ENCODE peak calls at places on chromosomes 13 and 19, in six cellular contexts. U is body of pancreas; H is PC-9; B is fibroblast of villous mesenchyme; E is CD8-positive, alpha-beta T cell; Y is AG09309. S is an unnamed sample.

GRCh38 chr13:112725346-112726017 is 35.6 kb downstream of the ATP11A start:
- DNase-seq in U (no peak), H (peak), B (no peak), E (no peak), Y (no peak), S (no peak)

GRCh38 chr13:24605923-24606372 is 74.3 kb upstream of the ATP12A start:
- DNase-seq in U (no peak), H (peak), B (peak), E (no peak), Y (peak), S (no peak)

GRCh38 chr13:100875392-100876043 is 200.9 kb upstream of the TMTC4 start:
- DNase-seq in U (no peak), H (no peak), B (peak), E (no peak), Y (peak), S (peak)

GRCh38 chr19:41123716-41124244 is 9.5 kb downstream of the CYP2F1 start:
- DNase-seq in U (no peak), H (no peak), B (peak), E (no peak), Y (no peak), S (no peak)

GRCh38 chr13:72150502-72150901 is 283.5 kb upstream of the DACH1 start:
- DNase-seq in U (no peak), H (no peak), B (no peak), E (no peak), Y (no peak), S (no peak)

GRCh38 chr13:77389617-77389984 is 62.7 kb upstream of the MYCBP2 start:
- DNase-seq in U (no peak), H (no peak), B (no peak), E (no peak), Y (no peak), S (no peak)

GRCh38 chr13:39684531-39685137 is 29.2 kb downstream of the COG6 start:
- DNase-seq in U (no peak), H (no peak), B (peak), E (no peak), Y (no peak), S (no peak)

GRCh38 chr13:102128216-102128800 is 273.5 kb downstream of the FGF14 start:
- DNase-seq in U (no peak), H (no peak), B (peak), E (no peak), Y (peak), S (peak)

GRCh38 chr13:30149248-30149647 is 158.1 kb downstream of the KATNAL1 start:
- DNase-seq in U (no peak), H (no peak), B (no peak), E (no peak), Y (no peak), S (no peak)

GRCh38 chr13:77356155-77356554 is 29.3 kb upstream of the MYCBP2 start:
- DNase-seq in U (no peak), H (no peak), B (no peak), E (no peak), Y (no peak), S (no peak)

GRCh38 chr13:25963681-25964080 is 88.1 kb downstream of the SHISA2 start:
- DNase-seq in U (no peak), H (no peak), B (no peak), E (no peak), Y (no peak), S (no peak)

GRCh38 chr13:100305398-100305797 is 216.5 kb downstream of the PCCA start:
- DNase-seq in U (no peak), H (no peak), B (peak), E (no peak), Y (no peak), S (no peak)

GRCh38 chr13:76799696-76800095 is 86.5 kb downstream of the KCTD12 start:
- DNase-seq in U (no peak), H (no peak), B (peak), E (no peak), Y (no peak), S (no peak)

GRCh38 chr13:41268764-41269163 is 5.4 kb upstream of the MTRF1 start:
- DNase-seq in U (no peak), H (no peak), B (peak), E (no peak), Y (no peak), S (peak)

GRCh38 chr13:99892189-99892588 is 79.4 kb downstream of the ZIC5 start:
- DNase-seq in U (no peak), H (no peak), B (no peak), E (no peak), Y (no peak), S (no peak)

GRCh38 chr13:48223016-48223385 is 10.0 kb upstream of the ITM2B start:
- DNase-seq in U (no peak), H (no peak), B (peak), E (no peak), Y (no peak), S (no peak)

GRCh38 chr19:56751078-56751489 is 79.5 kb upstream of the ZNF835 start:
- DNase-seq in U (peak), H (no peak), B (no peak), E (no peak), Y (no peak), S (no peak)

GRCh38 chr13:103694033-103694432 is 627.8 kb upstream of the SLC10A2 start:
- DNase-seq in U (no peak), H (no peak), B (no peak), E (no peak), Y (no peak), S (no peak)

GRCh38 chr13:40236566-40237168 is 429.8 kb downstream of the FOXO1 start:
- DNase-seq in U (peak), H (no peak), B (peak), E (no peak), Y (no peak), S (no peak)

GRCh38 chr19:21468791-21469190 is 36.6 kb upstream of the ZNF429 start:
- DNase-seq in U (no peak), H (no peak), B (no peak), E (no peak), Y (no peak), S (no peak)

GRCh38 chr19:40596608-40597328 is 4.4 kb upstream of the LTBP4 start:
- DNase-seq in U (peak), H (peak), B (peak), E (no peak), Y (no peak), S (no peak)

GRCh38 chr13:24511019-24511823 is 1.4 kb downstream of the PARP4 start:
- DNase-seq in U (peak), H (peak), B (peak), E (no peak), Y (peak), S (peak)

GRCh38 chr13:113112893-113113845 is 7.6 kb downstream of the F7 start:
- DNase-seq in U (no peak), H (no peak), B (no peak), E (no peak), Y (no peak), S (no peak)

GRCh38 chr19:51107406-51108065 is 673 bp downstream of the CTU1 start:
- DNase-seq in U (no peak), H (no peak), B (no peak), E (no peak), Y (no peak), S (no peak)

DNA sequence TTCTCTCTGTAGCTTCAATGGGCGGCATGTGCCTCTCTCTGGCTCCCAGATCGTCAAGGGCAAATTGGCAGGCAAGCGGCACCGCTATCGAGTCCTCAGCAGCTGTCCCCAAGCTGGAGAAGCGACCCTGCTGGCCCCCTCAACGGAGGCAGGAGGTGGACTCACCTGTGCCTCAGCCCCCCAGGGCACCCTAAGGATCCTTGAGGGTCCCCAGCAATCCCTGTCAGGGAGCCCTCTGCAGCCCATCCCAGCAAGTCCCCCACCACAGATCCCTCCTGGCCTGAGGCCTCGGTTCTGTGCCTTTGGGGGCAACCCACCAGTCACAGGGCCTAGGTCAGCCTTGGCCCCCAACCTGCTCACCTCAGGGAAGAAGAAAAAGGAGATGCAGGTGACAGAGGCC is 1.7 kb downstream of the POLR1G start:
- DNase-seq in U (no peak), H (no peak), B (no peak), E (no peak), Y (no peak), S (no peak)
- TF ChIP-seq CTCF in U (no peak), H (no peak), B (no peak), E (no peak), Y (no peak), S (no peak)

GRCh38 chr19:17183858-17184271 is 31.3 kb upstream of the USE1 start:
- DNase-seq in U (no peak), H (no peak), B (no peak), E (peak), Y (no peak), S (no peak)
- H3K4me3 ChIP-seq in U (no peak), H (no peak), B (no peak), E (peak), Y (no peak), S (no peak)

GRCh38 chr13:50080856-50081105 is 65.5 kb downstream of the KCNRG start:
- DNase-seq in U (no peak), H (no peak), B (peak), E (no peak), Y (no peak), S (no peak)

GRCh38 chr13:50080158-50080855 is 65.1 kb downstream of the KCNRG start:
- DNase-seq in U (peak), H (peak), B (peak), E (peak), Y (no peak), S (no peak)

GRCh38 chr13:50082426-50083283 is 67.4 kb downstream of the KCNRG start:
- DNase-seq in U (peak), H (peak), B (peak), E (peak), Y (peak), S (peak)

GRCh38 chr13:50081899-50082425 is 66.7 kb downstream of the KCNRG start:
- DNase-seq in U (peak), H (peak), B (peak), E (peak), Y (peak), S (peak)

GRCh38 chr13:50081106-50081898 is 66.1 kb downstream of the KCNRG start:
- DNase-seq in U (peak), H (peak), B (no peak), E (peak), Y (no peak), S (no peak)
- TF ChIP-seq CTCF in U (no peak), H (no peak), B (no peak), E (peak), Y (no peak), S (no peak)

GRCh38 chr19:53537523-53538377 is at the start of gene ZNF331:
- DNase-seq in U (peak), H (peak), B (peak), E (peak), Y (peak), S (peak)

GRCh38 chr19:53538378-53539109 is 599 bp downstream of the ZNF331 start:
- DNase-seq in U (peak), H (peak), B (no peak), E (no peak), Y (no peak), S (no peak)

GRCh38 chr19:53540091-53540490 is 2.1 kb downstream of the ZNF331 start:
- DNase-seq in U (no peak), H (no peak), B (no peak), E (no peak), Y (no peak), S (no peak)

GRCh38 chr19:53536223-53536543 is 1.8 kb upstream of the ZNF331 start:
- DNase-seq in U (no peak), H (no peak), B (no peak), E (no peak), Y (no peak), S (no peak)

GRCh38 chr19:53537126-53537522 is 821 bp upstream of the ZNF331 start:
- DNase-seq in U (no peak), H (no peak), B (no peak), E (no peak), Y (no peak), S (no peak)
- H3K4me3 ChIP-seq in U (peak), H (no peak), B (peak), E (peak), Y (peak), S (peak)

DNA sequence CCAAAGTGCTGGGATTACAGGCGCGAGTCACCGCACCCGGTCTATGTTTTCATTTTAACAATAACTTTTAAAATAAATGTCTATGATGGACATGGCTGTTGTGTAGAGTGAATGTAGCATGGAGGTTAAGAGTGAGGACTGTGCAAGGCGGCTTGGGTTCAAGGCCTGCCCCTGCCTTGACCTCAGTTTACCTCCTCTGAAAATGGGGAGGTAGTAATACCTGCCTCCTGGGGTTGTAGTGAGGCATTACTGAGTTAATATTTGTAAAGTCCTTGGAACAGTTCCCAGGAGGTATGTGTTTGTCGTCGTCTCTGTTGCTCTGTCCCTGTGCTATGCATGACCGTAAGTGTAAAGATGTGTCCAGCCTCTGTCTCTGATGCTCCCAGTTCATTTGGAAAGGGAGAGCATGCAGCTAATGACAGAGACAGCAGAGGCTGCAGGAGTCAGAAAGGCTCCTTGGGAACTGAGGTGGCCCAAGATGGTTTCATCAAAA is 9.4 kb downstream of the GARRE1 start:
- DNase-seq in U (no peak), H (no peak), B (no peak), E (no peak), Y (no peak), S (no peak)
- TF ChIP-seq CTCF in U (no peak), H (no peak), B (no peak), E (no peak), Y (no peak), S (no peak)

DNA sequence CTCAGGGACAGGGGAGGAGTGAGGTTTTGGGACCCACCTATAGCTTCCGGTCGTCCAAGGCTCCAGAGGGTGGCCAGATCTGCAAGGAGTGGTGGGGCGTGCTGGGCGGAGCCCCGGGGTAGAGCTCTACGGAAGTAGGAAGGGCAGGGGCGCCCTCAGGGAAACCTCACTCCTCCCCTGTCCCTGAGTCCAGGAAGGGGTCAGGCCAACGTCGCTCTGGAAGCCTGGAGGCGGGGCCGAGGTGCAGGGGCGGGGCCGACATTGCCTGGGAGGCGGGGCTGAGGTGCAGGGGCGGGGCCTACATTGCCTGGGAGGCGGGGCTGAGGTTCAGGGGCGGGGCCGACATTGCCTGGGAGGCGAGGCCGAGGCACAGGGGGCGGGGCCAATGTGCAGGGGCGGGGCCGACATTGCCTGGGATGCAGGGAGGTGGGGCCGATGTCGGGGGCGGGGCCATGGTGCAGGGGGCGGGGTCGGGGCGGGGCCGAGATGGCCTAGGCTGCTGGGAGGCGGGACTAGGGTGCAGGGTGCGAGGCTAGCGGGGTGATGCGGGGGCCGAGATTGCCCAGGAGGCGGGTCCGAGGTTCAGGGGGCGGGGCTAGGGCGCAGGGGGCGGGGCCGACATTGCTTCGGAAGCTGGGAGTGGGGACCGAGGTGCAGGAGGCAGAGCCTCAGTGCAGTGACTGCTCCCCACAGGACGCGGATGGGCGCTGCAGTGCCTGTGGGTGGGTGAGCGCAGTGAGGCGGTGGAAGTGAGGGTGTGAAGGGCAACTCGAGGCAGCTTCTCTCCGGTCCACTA is 4.9 kb upstream of the PALM start:
- DNase-seq in U (peak), H (peak), B (peak), E (peak), Y (no peak), S (peak)
- H3K4me3 ChIP-seq in U (no peak), H (no peak), B (peak), E (peak), Y (no peak), S (no peak)

DNA sequence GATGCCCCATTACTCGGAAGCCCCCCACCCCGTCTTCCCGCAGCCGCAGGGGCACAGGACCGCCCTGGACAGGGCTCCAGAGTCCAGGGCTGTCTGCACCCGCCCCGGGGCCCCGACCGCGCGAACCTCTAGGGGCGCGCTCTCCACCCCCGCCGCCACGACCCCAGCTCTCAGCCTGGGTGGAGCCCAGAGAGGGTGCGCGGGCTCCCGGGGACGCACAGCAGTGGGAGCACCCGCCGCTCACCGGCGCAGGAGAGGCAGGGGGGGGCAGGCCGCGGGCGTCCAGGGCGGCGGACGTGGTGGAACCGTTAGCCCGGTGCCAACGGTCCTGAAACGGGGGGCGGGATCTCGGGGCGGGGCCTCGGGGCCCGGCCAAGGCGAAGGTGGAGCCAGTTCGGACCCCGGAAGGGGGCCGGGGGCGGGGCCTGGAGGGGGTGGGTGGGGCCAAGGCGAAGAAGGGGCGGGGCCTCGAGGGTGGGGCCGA is at the start of gene ATP8B3:
- DNase-seq in U (no peak), H (no peak), B (no peak), E (peak), Y (no peak), S (no peak)
- TF ChIP-seq CTCF in U (no peak), H (no peak), B (peak), E (no peak), Y (peak), S (peak)

DNA sequence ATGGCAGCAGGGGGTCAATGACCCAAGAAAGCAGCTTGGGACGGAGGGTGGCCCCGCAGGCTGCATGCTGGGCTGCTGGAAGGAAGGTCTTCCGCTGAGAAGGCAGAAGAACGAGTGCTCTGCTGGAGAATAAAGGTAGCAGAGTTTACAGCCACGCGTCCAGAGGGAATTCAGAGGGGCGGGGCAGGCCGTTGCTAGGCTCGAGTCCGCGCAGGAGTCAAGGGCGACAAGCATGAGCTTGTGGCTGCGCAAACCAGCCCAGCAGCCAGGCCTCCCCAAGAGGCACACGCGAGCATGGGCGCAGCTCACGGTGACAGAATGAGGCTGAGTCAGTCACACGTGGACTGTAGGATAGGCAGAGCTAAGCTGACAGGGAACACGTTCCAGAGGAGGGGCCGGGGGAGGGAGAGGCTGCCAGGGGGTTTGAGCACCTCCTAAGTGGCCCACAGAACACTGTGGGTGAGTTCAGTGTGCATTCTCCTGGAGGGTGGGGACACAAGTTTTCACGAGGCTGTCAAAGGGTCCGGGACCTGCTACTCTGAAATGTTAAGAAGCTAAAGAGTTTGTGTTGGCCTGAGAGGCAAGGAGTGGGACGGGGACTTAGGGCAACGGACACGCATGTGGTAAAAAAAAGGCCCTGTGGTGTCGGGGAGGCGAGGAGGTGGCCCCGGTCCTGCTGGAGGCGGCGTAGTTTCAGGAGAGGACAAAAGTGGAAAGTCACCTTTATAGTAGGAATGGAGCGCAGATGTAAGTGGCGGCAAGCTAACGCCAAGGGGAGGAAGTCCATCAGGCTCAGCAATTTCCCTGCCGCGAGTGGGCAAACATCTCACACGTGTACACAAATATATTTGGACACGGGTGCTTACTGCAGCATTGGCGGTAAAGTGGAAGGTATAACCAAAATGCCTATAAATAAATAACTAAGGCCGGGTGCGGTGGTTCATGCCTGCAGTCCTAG is 17.7 kb downstream of the RFX2 start:
- DNase-seq in U (peak), H (peak), B (peak), E (no peak), Y (no peak), S (no peak)
- H3K4me3 ChIP-seq in U (no peak), H (peak), B (peak), E (no peak), Y (peak), S (peak)

GRCh38 chr13:95564091-95564490 is 11.6 kb downstream of the CLDN10 start:
- DNase-seq in U (no peak), H (no peak), B (peak), E (no peak), Y (no peak), S (no peak)
- TF ChIP-seq CTCF in U (no peak), H (no peak), B (peak), E (no peak), Y (no peak), S (no peak)

DNA sequence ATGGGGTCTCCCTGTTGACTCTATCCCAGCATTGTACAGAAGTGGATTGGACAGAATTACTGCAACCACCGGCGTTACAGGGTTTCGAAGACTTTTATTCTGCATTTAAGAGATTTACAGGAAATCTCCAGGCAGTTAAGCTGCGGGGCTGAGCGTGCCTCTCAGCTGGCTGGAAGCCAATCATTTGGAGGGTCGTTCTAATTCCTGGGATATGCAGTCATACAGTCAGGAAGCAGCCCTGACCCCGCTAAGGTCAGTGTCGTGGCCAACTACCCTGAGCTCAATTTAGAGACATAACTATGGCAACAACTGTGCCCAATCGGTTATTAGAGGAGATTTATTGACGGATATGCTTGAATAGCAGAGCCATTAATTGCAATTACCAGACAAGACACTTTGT is 15.3 kb upstream of the ZNF507 start:
- DNase-seq in U (no peak), H (no peak), B (no peak), E (no peak), Y (no peak), S (no peak)
- H3K4me3 ChIP-seq in U (no peak), H (no peak), B (no peak), E (no peak), Y (no peak), S (no peak)

S was measured in HFF-Myc.